ENCODE peak calls at places on chromosomes 2 and 18, in seven cellular contexts. D is astrocyte of the spinal cord, O is fibroblast of mammary gland, E is kidney epithelial cell, T is GM23338, X is heart right ventricle, U is HL-60. W is an unnamed sample.

GRCh38 chr2:112184121-112184520 is 45.9 kb downstream of the FBLN7 start:
- DNase-seq in D (no peak), O (no peak), E (no peak), T (no peak), X (no peak), U (no peak), W (no peak)

GRCh38 chr2:39930175-39930926 is 151.3 kb upstream of the THUMPD2 start:
- DNase-seq in D (no peak), O (no peak), E (no peak), T (no peak), X (no peak), U (no peak), W (no peak)

GRCh38 chr18:22694954-22695353 is 238.2 kb upstream of the RBBP8 start:
- DNase-seq in D (peak), O (peak), E (no peak), T (peak), X (peak), U (no peak), W (no peak)

GRCh38 chr2:60479226-60480088 is 74.0 kb downstream of the BCL11A start:
- DNase-seq in D (no peak), O (no peak), E (no peak), T (no peak), X (no peak), U (no peak), W (no peak)

GRCh38 chr2:241035142-241035817 is 36.9 kb downstream of the SNED1 start:
- DNase-seq in D (no peak), O (no peak), E (no peak), T (peak), X (no peak), U (no peak), W (no peak)

GRCh38 chr2:225113356-225114015 is 71.2 kb upstream of the DOCK10 start:
- DNase-seq in D (no peak), O (no peak), E (no peak), T (no peak), X (no peak), U (no peak), W (no peak)

GRCh38 chr18:44601447-44601846 is 79.2 kb upstream of the SETBP1 start:
- DNase-seq in D (peak), O (peak), E (no peak), T (no peak), X (no peak), U (no peak), W (no peak)

GRCh38 chr2:20673686-20674308 is 6.9 kb downstream of the GDF7 start:
- DNase-seq in D (no peak), O (no peak), E (no peak), T (no peak), X (no peak), U (no peak), W (no peak)

GRCh38 chr18:78499586-78499985 is 480.0 kb upstream of the SALL3 start:
- DNase-seq in D (no peak), O (no peak), E (no peak), T (no peak), X (no peak), U (no peak), W (no peak)

GRCh38 chr2:236271851-236272250 is 7.6 kb upstream of the ASB18 start:
- DNase-seq in D (no peak), O (no peak), E (no peak), T (no peak), X (no peak), U (no peak), W (no peak)

GRCh38 chr2:227597993-227598392 is 700 bp upstream of the SCYGR2 start:
- DNase-seq in D (no peak), O (no peak), E (peak), T (peak), X (no peak), U (no peak), W (no peak)

GRCh38 chr2:233464531-233465240 is 101.9 kb downstream of the USP40 start:
- DNase-seq in D (no peak), O (no peak), E (no peak), T (no peak), X (no peak), U (no peak), W (no peak)

GRCh38 chr18:73780218-73780617 is 367.4 kb downstream of the FBXO15 start:
- DNase-seq in D (no peak), O (no peak), E (no peak), T (peak), X (no peak), U (no peak), W (no peak)

GRCh38 chr2:80302001-80302464 is 2.5 kb downstream of the LRRTM1 start:
- DNase-seq in D (no peak), O (no peak), E (no peak), T (peak), X (no peak), U (no peak), W (peak)

GRCh38 chr2:157691695-157692094 is 63.0 kb upstream of the ACVR1C start:
- DNase-seq in D (no peak), O (no peak), E (no peak), T (no peak), X (no peak), U (no peak), W (no peak)

GRCh38 chr2:217099561-217099960 is 239.7 kb upstream of the TNP1 start:
- DNase-seq in D (peak), O (peak), E (no peak), T (no peak), X (no peak), U (no peak), W (no peak)

GRCh38 chr2:15766911-15767597 is 173.3 kb upstream of the MYCN start:
- DNase-seq in D (no peak), O (no peak), E (no peak), T (no peak), X (no peak), U (no peak), W (no peak)

GRCh38 chr18:36660311-36660710 is 168.5 kb downstream of the TPGS2 start:
- DNase-seq in D (no peak), O (no peak), E (no peak), T (no peak), X (peak), U (no peak), W (no peak)

GRCh38 chr2:1297376-1298159 is 115.7 kb upstream of the TPO start:
- DNase-seq in D (no peak), O (no peak), E (no peak), T (peak), X (no peak), U (no peak), W (no peak)

DNA sequence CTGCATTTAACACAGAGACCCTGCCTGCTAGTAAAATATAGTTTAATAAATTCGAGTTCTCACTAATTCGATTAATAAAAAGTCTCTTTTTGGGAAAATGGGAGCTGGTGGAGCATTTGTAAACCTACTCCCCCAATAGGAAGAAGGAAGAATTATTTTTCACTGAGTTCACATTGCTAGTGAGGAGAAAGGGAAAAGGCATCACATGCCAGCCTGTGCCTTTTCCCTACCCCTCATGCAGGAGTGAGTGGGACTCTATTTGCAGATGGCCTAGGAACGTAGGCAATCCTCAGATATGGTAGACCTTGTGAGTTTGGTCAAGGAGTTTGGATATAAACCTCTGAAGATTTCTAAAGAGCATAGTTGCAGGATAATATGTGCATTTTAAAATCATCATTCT is 218.4 kb upstream of the TRIB2 start:
- DNase-seq in D (no peak), O (no peak), E (no peak), T (no peak), X (no peak), U (no peak), W (no peak)
- TF ChIP-seq CTCF in D (no peak), O (no peak), E (peak), T (no peak), X (no peak), U (no peak), W (peak)

GRCh38 chr2:41989503-41990180 is 58.2 kb upstream of the PKDCC start:
- DNase-seq in D (no peak), O (no peak), E (no peak), T (no peak), X (no peak), U (no peak), W (no peak)
- H3K4me3 ChIP-seq in D (no peak), O (no peak), E (no peak), T (no peak), X (no peak), U (no peak), W (no peak)

GRCh38 chr2:160432633-160433032 is 61.0 kb downstream of the RBMS1 start:
- DNase-seq in D (peak), O (peak), E (peak), T (peak), X (no peak), U (no peak), W (no peak)
- TF ChIP-seq CTCF in D (no peak), O (no peak), E (peak), T (peak), X (peak), U (no peak), W (peak)

DNA sequence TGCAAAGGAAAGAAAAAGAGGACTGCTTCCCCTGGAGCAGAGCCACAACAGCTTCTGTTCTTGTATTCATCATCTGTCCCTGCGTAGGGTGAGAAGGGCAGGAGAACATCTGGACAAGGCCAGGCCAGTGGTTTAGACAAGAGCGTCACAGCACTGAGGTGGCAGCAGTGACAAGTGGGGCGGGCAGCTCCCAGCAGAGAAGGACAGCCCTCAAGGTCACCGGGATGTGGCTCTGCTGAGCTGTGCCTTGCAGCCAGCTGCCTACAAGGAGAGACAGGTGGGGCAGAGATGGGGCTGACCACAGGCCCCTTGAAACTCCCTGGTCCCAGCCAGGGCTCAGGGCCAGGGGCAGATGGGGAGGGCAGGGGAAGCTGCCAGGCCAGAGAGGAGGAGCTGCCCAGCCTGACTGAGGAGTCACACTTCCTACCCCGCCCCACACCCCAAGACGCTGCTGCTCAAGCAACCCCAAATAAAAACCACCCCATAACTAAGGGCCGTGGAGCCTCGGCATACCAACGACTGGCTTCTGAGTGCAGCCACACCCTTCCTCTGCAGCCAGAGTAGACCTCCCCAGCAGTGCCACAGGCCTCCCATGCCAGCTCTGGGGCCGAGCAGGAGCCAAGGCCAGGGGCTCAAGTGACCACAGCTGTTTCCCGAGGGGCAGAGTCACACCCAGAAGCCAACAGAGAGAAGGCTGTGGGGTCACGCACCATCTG is 5.4 kb downstream of the RAB11FIP5 start:
- DNase-seq in D (no peak), O (peak), E (no peak), T (no peak), X (peak), U (no peak), W (peak)
- H3K4me3 ChIP-seq in D (no peak), O (no peak), E (no peak), T (no peak), X (no peak), U (no peak), W (no peak)

GRCh38 chr2:68645523-68645922 is 2.1 kb downstream of the PROKR1 start:
- DNase-seq in D (no peak), O (peak), E (no peak), T (no peak), X (no peak), U (no peak), W (no peak)

GRCh38 chr2:68643874-68644485 is 601 bp downstream of the PROKR1 start:
- DNase-seq in D (no peak), O (no peak), E (no peak), T (no peak), X (no peak), U (no peak), W (peak)

GRCh38 chr2:68643011-68643873 is at the start of gene PROKR1:
- DNase-seq in D (peak), O (no peak), E (no peak), T (peak), X (peak), U (peak), W (peak)

GRCh38 chr2:68650645-68651044 is 7.3 kb downstream of the PROKR1 start:
- DNase-seq in D (no peak), O (no peak), E (no peak), T (no peak), X (no peak), U (no peak), W (no peak)

GRCh38 chr2:68646303-68646702 is 2.9 kb downstream of the PROKR1 start:
- DNase-seq in D (no peak), O (no peak), E (no peak), T (no peak), X (no peak), U (peak), W (no peak)
- TF ChIP-seq CTCF in D (peak), O (peak), E (no peak), T (peak), X (peak), U (peak), W (no peak)